ENCODE peak calls at places on chromosomes 16 and 17, in six cellular contexts. D, W, S, O, J and Y are unnamed samples. For H3K4me1, the result is how much of the 10 kb centered on the place peaks cover.

GRCh38 chr17:50043290-50044148 is 12.4 kb upstream of the ITGA3 start:
- DNase-seq in D (no peak), W (peak), J (no peak), S (peak), O (peak), Y (no peak)

GRCh38 chr16:3168706-3169105 is 19.3 kb upstream of the OR1F1 start:
- DNase-seq in W (no peak), J (no peak), D (no peak), S (no peak), O (no peak), Y (no peak)

GRCh38 chr16:70804153-70804728 is 3.3 kb upstream of the VAC14 start:
- DNase-seq in O (no peak), D (no peak), S (peak), J (no peak), W (no peak), Y (no peak)

GRCh38 chr16:65312071-65312470 is 190.2 kb upstream of the CDH11 start:
- DNase-seq in O (no peak), J (no peak), W (no peak), S (peak), D (no peak), Y (no peak)

GRCh38 chr16:4529085-4530060 is 9.2 kb downstream of the CDIP1 start:
- DNase-seq in O (no peak), W (no peak), J (peak), D (no peak), S (peak), Y (no peak)

GRCh38 chr16:7086842-7087616 is 245.6 kb upstream of the RBFOX1 start:
- DNase-seq in D (no peak), W (no peak), S (no peak), O (peak), J (peak), Y (no peak)

GRCh38 chr17:3335876-3336275 is 37.7 kb upstream of the OR3A1 start:
- DNase-seq in S (no peak), D (no peak), O (no peak), J (no peak), W (no peak), Y (no peak)

GRCh38 chr16:84834403-84834772 is 14.6 kb downstream of the CRISPLD2 start:
- DNase-seq in W (no peak), S (no peak), J (no peak), D (no peak), O (no peak), Y (no peak)

GRCh38 chr17:1475321-1475854 is 17.1 kb downstream of the MYO1C start:
- DNase-seq in S (no peak), W (no peak), J (no peak), D (no peak), O (no peak), Y (no peak)

GRCh38 chr17:19645608-19646250 is 2.8 kb upstream of the ALDH3A2 start:
- DNase-seq in O (no peak), S (peak), W (no peak), J (no peak), D (no peak), Y (no peak)

GRCh38 chr16:75296606-75297005 is 45.2 kb upstream of the BCAR1 start:
- DNase-seq in S (peak), J (no peak), W (peak), O (peak), D (no peak), Y (no peak)

DNA sequence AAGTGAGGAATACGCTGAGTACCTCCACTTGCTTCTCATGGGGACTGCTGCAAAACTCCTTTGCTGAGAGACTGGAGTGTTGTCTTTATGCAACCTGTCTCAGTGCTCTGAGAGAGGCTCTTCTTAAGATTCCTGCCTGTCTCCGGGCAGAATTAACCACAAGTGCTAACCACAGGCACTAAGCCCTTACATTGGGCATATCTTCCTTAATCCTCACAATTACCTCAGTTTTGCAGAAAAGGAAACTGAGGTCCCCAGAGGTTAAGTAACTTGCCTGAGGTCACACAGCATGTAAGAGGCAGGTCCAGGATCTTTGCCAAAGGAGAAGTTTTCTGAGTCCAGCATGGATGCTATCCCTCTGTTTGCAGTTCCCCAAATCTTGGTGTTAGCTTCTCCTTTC is 86.0 kb downstream of the GP2 start:
- DNase-seq in D (no peak), S (no peak), W (no peak), J (no peak), O (no peak), Y (no peak)
- H3K4me1 ChIP-seq in D (under half), S (under half), W (under half), J (under half), O (under half), Y (under half)

DNA sequence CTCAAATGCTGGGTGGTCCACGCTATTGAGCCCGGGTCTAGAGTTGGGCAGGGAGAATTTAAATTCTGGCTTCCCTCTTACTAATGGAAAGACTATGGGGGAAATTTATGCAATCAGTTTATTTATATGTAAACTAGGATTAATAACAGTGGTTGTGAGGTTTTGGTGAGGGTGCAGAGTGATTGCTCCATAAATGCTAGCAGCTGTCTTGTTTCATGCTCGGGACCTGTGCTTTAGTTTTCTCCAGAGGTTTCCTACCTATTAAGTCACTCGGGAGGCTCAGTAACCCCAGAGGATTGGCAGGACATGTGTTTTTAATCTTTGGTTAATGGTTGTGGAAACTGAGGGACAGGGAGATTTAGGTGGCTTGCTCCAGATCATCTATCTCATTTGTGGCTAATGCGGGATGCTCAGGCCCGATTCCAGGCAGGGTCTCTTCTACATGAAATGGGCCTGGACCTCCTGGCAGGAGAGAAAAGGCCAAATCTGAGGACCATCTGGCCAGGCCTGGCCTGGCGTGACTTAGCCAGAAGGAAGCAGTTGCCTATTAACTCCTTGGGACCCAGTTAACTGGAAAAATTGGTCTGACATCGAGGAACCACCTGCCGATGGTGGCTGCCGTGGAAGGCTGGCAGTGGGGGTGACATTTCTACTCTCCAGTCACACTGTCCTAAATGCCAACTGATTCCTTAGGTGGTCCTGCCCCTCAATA is 2.1 kb downstream of the PRCD start:
- DNase-seq in W (no peak), D (no peak), S (no peak), O (no peak), J (no peak), Y (no peak)
- H3K4me1 ChIP-seq in W (under half), D (half or more), S (under half), O (half or more), J (under half), Y (half or more)

GRCh38 chr17:81905424-81905875 is 3.4 kb downstream of the NPB start:
- DNase-seq in D (no peak), J (no peak), O (no peak), S (no peak), W (no peak), Y (no peak)

GRCh38 chr17:81907219-81908145 is 3.7 kb downstream of the PCYT2 start:
- DNase-seq in W (no peak), J (no peak), S (no peak), D (no peak), O (no peak), Y (no peak)

GRCh38 chr17:81904600-81905423 is 2.8 kb downstream of the NPB start:
- DNase-seq in O (no peak), W (no peak), S (no peak), D (no peak), J (no peak), Y (no peak)

GRCh38 chr17:81906476-81907218 is 4.6 kb downstream of the PCYT2 start:
- DNase-seq in J (no peak), W (no peak), S (no peak), D (no peak), O (no peak), Y (no peak)

DNA sequence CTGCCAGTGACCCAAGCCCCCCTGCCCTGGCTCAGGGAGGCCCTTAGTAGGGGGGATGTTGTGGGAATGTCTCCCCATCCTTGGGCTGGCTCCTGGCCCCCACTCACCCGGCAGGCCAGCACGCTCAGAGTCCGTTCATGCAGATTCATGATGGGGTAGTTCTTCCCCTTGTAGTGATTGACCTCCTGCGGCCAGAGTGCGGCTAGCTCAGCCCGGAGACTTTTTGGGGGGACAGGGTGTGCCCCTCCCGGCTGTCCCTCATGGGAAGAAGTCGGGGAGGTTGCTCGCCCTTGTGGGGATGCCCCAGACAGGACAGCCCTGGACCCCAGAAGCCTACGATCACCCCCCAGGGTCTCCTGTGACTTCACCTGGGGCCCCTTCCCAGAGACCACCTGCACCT is 4.0 kb downstream of the NPB start:
- DNase-seq in S (no peak), J (no peak), O (no peak), D (no peak), W (no peak), Y (no peak)
- H3K4me1 ChIP-seq in S (under half), J (under half), O (under half), D (under half), W (under half), Y (under half)

DNA sequence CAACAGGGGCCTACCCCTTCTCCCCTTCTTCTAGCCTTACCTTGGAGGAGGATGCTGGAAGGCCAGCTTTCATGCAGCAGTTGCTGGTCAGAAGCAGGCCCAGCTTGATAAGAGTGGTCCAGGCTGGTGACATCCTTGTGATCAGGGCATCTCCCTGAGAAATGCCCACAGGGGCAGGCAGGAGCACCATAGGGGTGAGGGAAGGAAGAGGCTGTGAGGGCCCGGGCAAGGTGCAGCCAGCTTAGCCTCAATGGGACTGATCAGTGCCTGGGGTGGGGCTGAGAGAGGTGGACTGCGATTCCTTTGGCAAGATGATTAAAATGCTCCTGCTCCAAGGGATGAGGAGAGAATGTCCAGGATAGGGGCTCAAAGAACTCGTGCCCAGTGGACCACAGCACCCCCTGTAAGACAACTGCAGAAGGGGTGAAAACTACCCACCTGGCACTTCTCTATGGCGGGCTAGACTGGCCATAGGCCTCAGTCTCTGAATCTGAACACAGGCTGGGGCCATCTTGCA is 9.5 kb upstream of the GALK1 start:
- DNase-seq in O (no peak), J (no peak), S (no peak), W (no peak), D (no peak), Y (no peak)
- H3K4me1 ChIP-seq in O (under half), J (under half), S (under half), W (under half), D (under half), Y (under half)